ENCODE peak calls at places on chromosomes 4 and X, in seven cellular contexts. O is fibroblast of lung; F is immature natural killer cell; W is stimulated activated CD4-positive, alpha-beta T cell treated with anti-CD3 and anti-CD28 coated beads, Interleukin-2, amount 100 ng/mL, for 48 hours; M is activated CD4-positive, alpha-beta T cell treated with anti-CD3 and anti-CD28 coated beads for 48 hours; S is NK-92 treated with Interleukin-12 subunit alpha and Interleukin-12 subunit beta, amount 100 ng/mL, for 24 hours; Q is T-helper 17 cell. A is an unnamed sample.

GRCh38 chr4:145984563-145984962 is 45.9 kb upstream of the ZNF827 start:
- DNase-seq in O (no peak), Q (no peak), W (no peak), M (no peak), F (no peak), S (no peak), A (no peak)

GRCh38 chr4:3041192-3042142 is 32.9 kb downstream of the HTT-AS start:
- DNase-seq in Q (peak), O (peak), F (peak), W (peak), M (peak), S (no peak), A (peak)

GRCh38 chrX:43557792-43558191 is 98.3 kb upstream of the MAOA start:
- DNase-seq in O (peak), W (peak), F (peak), M (peak), Q (peak), S (peak), A (peak)

GRCh38 chr4:96993528-96993927 is 1149.7 kb downstream of the STPG2 start:
- DNase-seq in M (no peak), W (no peak), O (no peak), Q (no peak), S (no peak), F (no peak), A (no peak)

GRCh38 chr4:121696641-121697461 is at the start of gene ANXA5:
- DNase-seq in O (peak), Q (peak), W (peak), M (peak), S (peak), F (peak), A (peak)

GRCh38 chr4:41305486-41305885 is 48.8 kb downstream of the UCHL1 start:
- DNase-seq in S (no peak), O (no peak), M (no peak), F (no peak), W (no peak), Q (no peak), A (no peak)

GRCh38 chrX:68832101-68832416 is 3.2 kb downstream of the EFNB1 start:
- DNase-seq in O (peak), F (no peak), W (no peak), S (no peak), M (peak), Q (no peak), A (no peak)

GRCh38 chr4:30875659-30876269 is 155.6 kb downstream of the PCDH7 start:
- DNase-seq in F (no peak), W (no peak), O (peak), M (no peak), S (no peak), Q (no peak), A (no peak)

GRCh38 chr4:6335040-6335590 is 65.5 kb downstream of the WFS1 start:
- DNase-seq in F (no peak), O (no peak), M (no peak), S (no peak), Q (no peak), W (no peak), A (peak)

GRCh38 chrX:25015486-25016360 is at the start of gene ARX:
- DNase-seq in Q (no peak), F (peak), M (peak), O (peak), S (no peak), W (no peak), A (no peak)

GRCh38 chr4:48470570-48470969 is 12.6 kb upstream of the SLC10A4 start:
- DNase-seq in S (no peak), Q (no peak), M (no peak), F (no peak), W (no peak), O (peak), A (no peak)

GRCh38 chrX:10124506-10125247 is 32.1 kb upstream of the CLCN4 start:
- DNase-seq in F (no peak), S (no peak), M (no peak), O (no peak), Q (no peak), W (no peak), A (no peak)

GRCh38 chr4:7862561-7863200 is 77.0 kb downstream of the AFAP1 start:
- DNase-seq in W (no peak), O (peak), Q (no peak), M (no peak), S (no peak), F (no peak), A (no peak)

GRCh38 chrX:101550362-101550761 is at the start of gene ARMCX1:
- DNase-seq in M (peak), W (peak), Q (no peak), F (no peak), S (no peak), O (peak), A (peak)

GRCh38 chrX:152070186-152070585 is 68.2 kb downstream of the MAGEA10 start:
- DNase-seq in W (no peak), Q (no peak), M (no peak), F (no peak), S (no peak), O (peak), A (no peak)

GRCh38 chrX:139203681-139204575 is 326.6 kb upstream of the F9 start:
- DNase-seq in S (no peak), O (peak), Q (no peak), W (no peak), F (no peak), M (peak), A (peak)

GRCh38 chr4:38610844-38611550 is 53.0 kb upstream of the KLF3 start:
- DNase-seq in F (no peak), O (no peak), W (no peak), Q (no peak), M (no peak), S (no peak), A (no peak)

GRCh38 chrX:24253469-24253868 is 60.4 kb downstream of the SUPT20HL2 start:
- DNase-seq in F (no peak), M (no peak), Q (no peak), O (no peak), S (no peak), W (no peak), A (no peak)

GRCh38 chr4:166882221-166882620 is 352.1 kb downstream of the SPOCK3 start:
- DNase-seq in M (no peak), Q (no peak), O (no peak), F (no peak), S (no peak), W (no peak), A (no peak)

GRCh38 chr4:16669036-16669435 is 229.4 kb downstream of the LDB2 start:
- DNase-seq in Q (no peak), S (no peak), F (no peak), O (no peak), M (no peak), W (no peak), A (no peak)

GRCh38 chr4:154045086-154045485 is 256.2 kb upstream of the SFRP2 start:
- DNase-seq in F (no peak), M (no peak), Q (no peak), O (no peak), S (no peak), W (no peak), A (no peak)

GRCh38 chrX:138191998-138192397 is 519.5 kb downstream of the FGF13 start:
- DNase-seq in M (peak), W (peak), O (peak), Q (no peak), F (no peak), S (no peak), A (no peak)

GRCh38 chr4:116358633-116359222 is 726.6 kb downstream of the TRAM1L1 start:
- DNase-seq in S (peak), M (peak), W (peak), F (peak), Q (no peak), O (peak), A (peak)